ENCODE peak calls at places on chromosomes 5 and 9, in seven cellular contexts. One of them, this sample, is unnamed.

GRCh38 chr9:85713897-85714296 is 27.9 kb downstream of the AGTPBP1 start:
- DNase-seq in COLO829: no peak
- DNase-seq in stimulated activated CD4-positive, alpha-beta T cell treated with anti-CD3 and anti-CD28 coated beads, Interleukin-2, amount 100 ng/mL, for 48 hours: no peak
- DNase-seq in GM12891: no peak
- DNase-seq in nucleus accumbens: no peak
- DNase-seq in activated CD4-positive, alpha-beta T cell treated with anti-CD3 and anti-CD28 coated beads for 24 hours: no peak
- DNase-seq in T-helper 2 cell: no peak
- DNase-seq in this sample: no peak

GRCh38 chr5:125410501-125411162 is 664.2 kb upstream of the ZNF608 start:
- DNase-seq in COLO829: no peak
- DNase-seq in stimulated activated CD4-positive, alpha-beta T cell treated with anti-CD3 and anti-CD28 coated beads, Interleukin-2, amount 100 ng/mL, for 48 hours: no peak
- DNase-seq in GM12891: no peak
- DNase-seq in nucleus accumbens: no peak
- DNase-seq in activated CD4-positive, alpha-beta T cell treated with anti-CD3 and anti-CD28 coated beads for 24 hours: no peak
- DNase-seq in T-helper 2 cell: no peak
- DNase-seq in this sample: no peak

GRCh38 chr9:133677126-133678010 is 41.2 kb downstream of the DBH start:
- DNase-seq in COLO829: no peak
- DNase-seq in stimulated activated CD4-positive, alpha-beta T cell treated with anti-CD3 and anti-CD28 coated beads, Interleukin-2, amount 100 ng/mL, for 48 hours: peak; percentile 17
- DNase-seq in GM12891: no peak
- DNase-seq in nucleus accumbens: no peak
- DNase-seq in activated CD4-positive, alpha-beta T cell treated with anti-CD3 and anti-CD28 coated beads for 24 hours: no peak
- DNase-seq in T-helper 2 cell: peak; percentile 10
- DNase-seq in this sample: peak; percentile 49

GRCh38 chr5:138650999-138651766 is 76.0 kb upstream of the HSPA9 start:
- DNase-seq in COLO829: no peak
- DNase-seq in stimulated activated CD4-positive, alpha-beta T cell treated with anti-CD3 and anti-CD28 coated beads, Interleukin-2, amount 100 ng/mL, for 48 hours: no peak
- DNase-seq in GM12891: no peak
- DNase-seq in nucleus accumbens: no peak
- DNase-seq in activated CD4-positive, alpha-beta T cell treated with anti-CD3 and anti-CD28 coated beads for 24 hours: no peak
- DNase-seq in T-helper 2 cell: no peak
- DNase-seq in this sample: no peak

GRCh38 chr5:159515909-159516415 is 185.7 kb upstream of the IL12B start:
- DNase-seq in COLO829: peak; percentile 48
- DNase-seq in stimulated activated CD4-positive, alpha-beta T cell treated with anti-CD3 and anti-CD28 coated beads, Interleukin-2, amount 100 ng/mL, for 48 hours: peak; percentile 62
- DNase-seq in GM12891: peak; percentile 46
- DNase-seq in nucleus accumbens: no peak
- DNase-seq in activated CD4-positive, alpha-beta T cell treated with anti-CD3 and anti-CD28 coated beads for 24 hours: peak; percentile 75
- DNase-seq in T-helper 2 cell: peak; percentile 44
- DNase-seq in this sample: peak; percentile 63

GRCh38 chr9:86669442-86669841 is 277.9 kb downstream of the GAS1 start:
- DNase-seq in COLO829: no peak
- DNase-seq in stimulated activated CD4-positive, alpha-beta T cell treated with anti-CD3 and anti-CD28 coated beads, Interleukin-2, amount 100 ng/mL, for 48 hours: no peak
- DNase-seq in GM12891: no peak
- DNase-seq in nucleus accumbens: no peak
- DNase-seq in activated CD4-positive, alpha-beta T cell treated with anti-CD3 and anti-CD28 coated beads for 24 hours: no peak
- DNase-seq in T-helper 2 cell: no peak
- DNase-seq in this sample: no peak

GRCh38 chr9:107239474-107239873 is 43.6 kb upstream of the RAD23B start:
- DNase-seq in COLO829: peak; percentile 35
- DNase-seq in stimulated activated CD4-positive, alpha-beta T cell treated with anti-CD3 and anti-CD28 coated beads, Interleukin-2, amount 100 ng/mL, for 48 hours: no peak
- DNase-seq in GM12891: no peak
- DNase-seq in nucleus accumbens: no peak
- DNase-seq in activated CD4-positive, alpha-beta T cell treated with anti-CD3 and anti-CD28 coated beads for 24 hours: no peak
- DNase-seq in T-helper 2 cell: no peak
- DNase-seq in this sample: no peak

GRCh38 chr5:148932355-148932935 is 106.0 kb downstream of the ADRB2 start:
- DNase-seq in COLO829: no peak
- DNase-seq in stimulated activated CD4-positive, alpha-beta T cell treated with anti-CD3 and anti-CD28 coated beads, Interleukin-2, amount 100 ng/mL, for 48 hours: no peak
- DNase-seq in GM12891: no peak
- DNase-seq in nucleus accumbens: no peak
- DNase-seq in activated CD4-positive, alpha-beta T cell treated with anti-CD3 and anti-CD28 coated beads for 24 hours: no peak
- DNase-seq in T-helper 2 cell: no peak
- DNase-seq in this sample: no peak

GRCh38 chr5:86679529-86679928 is 61.8 kb downstream of the COX7C start:
- DNase-seq in COLO829: peak; percentile 66
- DNase-seq in stimulated activated CD4-positive, alpha-beta T cell treated with anti-CD3 and anti-CD28 coated beads, Interleukin-2, amount 100 ng/mL, for 48 hours: no peak
- DNase-seq in GM12891: peak; percentile 1
- DNase-seq in nucleus accumbens: no peak
- DNase-seq in activated CD4-positive, alpha-beta T cell treated with anti-CD3 and anti-CD28 coated beads for 24 hours: no peak
- DNase-seq in T-helper 2 cell: no peak
- DNase-seq in this sample: peak; percentile 51

GRCh38 chr5:40486437-40487270 is 193.1 kb upstream of the PTGER4 start:
- DNase-seq in COLO829: no peak
- DNase-seq in stimulated activated CD4-positive, alpha-beta T cell treated with anti-CD3 and anti-CD28 coated beads, Interleukin-2, amount 100 ng/mL, for 48 hours: peak; percentile 50
- DNase-seq in GM12891: no peak
- DNase-seq in nucleus accumbens: no peak
- DNase-seq in activated CD4-positive, alpha-beta T cell treated with anti-CD3 and anti-CD28 coated beads for 24 hours: peak; percentile 15
- DNase-seq in T-helper 2 cell: peak; percentile 23
- DNase-seq in this sample: peak; percentile 67

GRCh38 chr5:100902406-100903035 is 561 bp downstream of the ST8SIA4 start:
- DNase-seq in COLO829: no peak
- DNase-seq in stimulated activated CD4-positive, alpha-beta T cell treated with anti-CD3 and anti-CD28 coated beads, Interleukin-2, amount 100 ng/mL, for 48 hours: no peak
- DNase-seq in GM12891: no peak
- DNase-seq in nucleus accumbens: no peak
- DNase-seq in activated CD4-positive, alpha-beta T cell treated with anti-CD3 and anti-CD28 coated beads for 24 hours: no peak
- DNase-seq in T-helper 2 cell: no peak
- DNase-seq in this sample: no peak